ENCODE peak calls at places on chromosome 11, in five cellular contexts. M is A549, U is HepG2, L is pons, E is SW 1271. J is an unnamed sample.

GRCh38 chr11:921921-922678 is 3.6 kb upstream of the AP2A2 start:
- DNase-seq in L (no peak), U (no peak), E (no peak), M (no peak), J (no peak)

GRCh38 chr11:105968021-105968697 is 53.9 kb downstream of the MSANTD4 start:
- DNase-seq in U (no peak), M (no peak), E (no peak), L (no peak), J (peak)

GRCh38 chr11:126956664-126957063 is 43.9 kb downstream of the KIRREL3 start:
- DNase-seq in M (no peak), U (no peak), L (no peak), E (no peak), J (no peak)

GRCh38 chr11:122439911-122440782 is 215.4 kb upstream of the UBASH3B start:
- DNase-seq in M (peak), U (peak), L (peak), E (no peak), J (no peak)

GRCh38 chr11:99803501-99803900 is 782.8 kb downstream of the CNTN5 start:
- DNase-seq in M (no peak), E (no peak), U (no peak), L (no peak), J (no peak)

GRCh38 chr11:67776834-67777530 is 102.6 kb upstream of the ALDH3B2 start:
- DNase-seq in E (no peak), U (no peak), L (no peak), M (no peak), J (no peak)

GRCh38 chr11:114208371-114208770 is 87.8 kb upstream of the NNMT start:
- DNase-seq in U (no peak), L (no peak), M (no peak), E (no peak), J (no peak)

GRCh38 chr11:117972044-117972443 is 14.2 kb upstream of the IL10RA start:
- DNase-seq in L (no peak), M (no peak), E (no peak), U (no peak), J (no peak)

GRCh38 chr11:2399488-2400068 is 972 bp upstream of the TSSC4 start:
- DNase-seq in U (no peak), L (no peak), E (no peak), M (peak), J (no peak)

GRCh38 chr11:68338041-68338800 is 25.8 kb downstream of the LRP5 start:
- DNase-seq in M (peak), U (no peak), E (no peak), L (no peak), J (no peak)

GRCh38 chr11:71236836-71237475 is 15.4 kb downstream of the SHANK2 start:
- DNase-seq in M (no peak), E (no peak), U (no peak), L (no peak), J (no peak)